ENCODE peak calls at places on chromosomes 12 and 14, in ten cellular contexts. X is A172, H is Panc1, A is AG04449, Y is osteoblast, N is right cardiac atrium, D is GM19239, S is body of pancreas, Z is smooth muscle cell of the brain vasculature, M is AG08395. V is an unnamed sample.

GRCh38 chr12:59742831-59743230 is 147.0 kb downstream of the SLC16A7 start:
- DNase-seq in X (no peak), H (no peak), A (peak; percentile 50), Y (peak; percentile 85), N (no peak), D (no peak), S (no peak), Z (no peak), M (peak; percentile 48), V (no peak)

GRCh38 chr14:61736751-61737150 is 25.5 kb upstream of the SNAPC1 start:
- DNase-seq in X (no peak), H (no peak), A (no peak), Y (no peak), N (no peak), D (no peak), S (no peak), Z (no peak), M (no peak), V (no peak)

GRCh38 chr12:124508323-124509096 is 58.9 kb downstream of the NCOR2 start:
- DNase-seq in X (peak; percentile 75), H (no peak), A (no peak), Y (no peak), N (no peak), D (no peak), S (no peak), Z (no peak), M (no peak), V (no peak)

GRCh38 chr12:39062266-39062996 is 157.0 kb upstream of the CPNE8 start:
- DNase-seq in X (no peak), H (no peak), A (no peak), Y (no peak), N (no peak), D (no peak), S (no peak), Z (no peak), M (no peak), V (no peak)

GRCh38 chr14:31024577-31025334 is 693 bp upstream of the AP4S1 start:
- DNase-seq in X (no peak), H (no peak), A (no peak), Y (peak; percentile 75), N (no peak), D (no peak), S (no peak), Z (no peak), M (peak; percentile 6), V (peak; percentile 54)

GRCh38 chr12:93127107-93127560 is 198.0 kb upstream of the EEA1 start:
- DNase-seq in X (no peak), H (no peak), A (no peak), Y (no peak), N (no peak), D (no peak), S (peak; percentile 25), Z (no peak), M (no peak), V (no peak)

GRCh38 chr14:105890474-105891220 is 364.3 kb downstream of the TMEM121 start:
- DNase-seq in X (no peak), H (no peak), A (no peak), Y (peak; percentile 25), N (peak; percentile 34), D (no peak), S (peak; percentile 6), Z (no peak), M (no peak), V (no peak)

GRCh38 chr12:45208604-45209487 is 7.0 kb upstream of the ANO6 start:
- DNase-seq in X (peak; percentile 55), H (no peak), A (no peak), Y (no peak), N (no peak), D (no peak), S (no peak), Z (no peak), M (peak; percentile 19), V (no peak)

GRCh38 chr14:85444685-85445084 is 85.3 kb upstream of the FLRT2 start:
- DNase-seq in X (peak; percentile 16), H (no peak), A (no peak), Y (peak; percentile 22), N (no peak), D (no peak), S (peak; percentile 40), Z (no peak), M (peak; percentile 12), V (peak; percentile 63)

V was measured in kidney glomerular epithelial cell.